ENCODE peak calls at places on chromosomes 7 and 10, in nine cellular contexts. One of them, this sample, is unnamed.

GRCh38 chr10:5477948-5478693 is 21.2 kb downstream of the CALML5 start:
- DNase-seq in CD8-positive, alpha-beta T cell: no peak
- DNase-seq in A549: no peak
- DNase-seq in tibial artery: no peak
- DNase-seq in coronary artery: peak; percentile 35
- DNase-seq in SK-N-SH: no peak
- DNase-seq in pancreas: no peak
- DNase-seq in mucosa of descending colon: no peak
- DNase-seq in CD4-positive, alpha-beta T cell: no peak
- DNase-seq in this sample: no peak

GRCh38 chr10:101693701-101694055 is 1.3 kb downstream of the FBXW4 start:
- DNase-seq in CD8-positive, alpha-beta T cell: no peak
- DNase-seq in A549: peak; percentile 47
- DNase-seq in tibial artery: no peak
- DNase-seq in coronary artery: no peak
- DNase-seq in SK-N-SH: peak; percentile 64
- DNase-seq in pancreas: no peak
- DNase-seq in mucosa of descending colon: no peak
- DNase-seq in CD4-positive, alpha-beta T cell: no peak
- DNase-seq in this sample: peak; percentile 15

GRCh38 chr10:86899670-86900276 is 57.6 kb downstream of the MMRN2 start:
- DNase-seq in CD8-positive, alpha-beta T cell: peak; percentile 31
- DNase-seq in A549: peak; percentile 59
- DNase-seq in tibial artery: peak; percentile 74
- DNase-seq in coronary artery: no peak
- DNase-seq in SK-N-SH: peak; percentile 60
- DNase-seq in pancreas: peak; percentile 57
- DNase-seq in mucosa of descending colon: no peak
- DNase-seq in CD4-positive, alpha-beta T cell: no peak
- DNase-seq in this sample: peak; percentile 25

GRCh38 chr7:5423272-5423843 is at the start of gene TNRC18:
- DNase-seq in CD8-positive, alpha-beta T cell: no peak
- DNase-seq in A549: peak; percentile 38
- DNase-seq in tibial artery: peak; percentile 79
- DNase-seq in coronary artery: peak; percentile 79
- DNase-seq in SK-N-SH: peak; percentile 76
- DNase-seq in pancreas: peak; percentile 44
- DNase-seq in mucosa of descending colon: no peak
- DNase-seq in CD4-positive, alpha-beta T cell: no peak
- DNase-seq in this sample: no peak

GRCh38 chr10:30984563-30985328 is 46.9 kb downstream of the ZNF438 start:
- DNase-seq in CD8-positive, alpha-beta T cell: no peak
- DNase-seq in A549: no peak
- DNase-seq in tibial artery: no peak
- DNase-seq in coronary artery: no peak
- DNase-seq in SK-N-SH: no peak
- DNase-seq in pancreas: no peak
- DNase-seq in mucosa of descending colon: no peak
- DNase-seq in CD4-positive, alpha-beta T cell: no peak
- DNase-seq in this sample: no peak

GRCh38 chr10:89360153-89360552 is 17.7 kb upstream of the IFIT1B start:
- DNase-seq in CD8-positive, alpha-beta T cell: no peak
- DNase-seq in A549: no peak
- DNase-seq in tibial artery: no peak
- DNase-seq in coronary artery: no peak
- DNase-seq in SK-N-SH: no peak
- DNase-seq in pancreas: no peak
- DNase-seq in mucosa of descending colon: no peak
- DNase-seq in CD4-positive, alpha-beta T cell: no peak
- DNase-seq in this sample: no peak

GRCh38 chr7:31079126-31079918 is 27.2 kb downstream of the ADCYAP1R1 start:
- DNase-seq in CD8-positive, alpha-beta T cell: no peak
- DNase-seq in A549: no peak
- DNase-seq in tibial artery: no peak
- DNase-seq in coronary artery: no peak
- DNase-seq in SK-N-SH: no peak
- DNase-seq in pancreas: no peak
- DNase-seq in mucosa of descending colon: no peak
- DNase-seq in CD4-positive, alpha-beta T cell: no peak
- DNase-seq in this sample: no peak

GRCh38 chr7:147524726-147525245 is 1065.8 kb upstream of the C7orf33 start:
- DNase-seq in CD8-positive, alpha-beta T cell: no peak
- DNase-seq in A549: no peak
- DNase-seq in tibial artery: no peak
- DNase-seq in coronary artery: no peak
- DNase-seq in SK-N-SH: no peak
- DNase-seq in pancreas: no peak
- DNase-seq in mucosa of descending colon: no peak
- DNase-seq in CD4-positive, alpha-beta T cell: no peak
- DNase-seq in this sample: no peak

GRCh38 chr7:134174797-134175261 is 47.7 kb downstream of the LRGUK start:
- DNase-seq in CD8-positive, alpha-beta T cell: no peak
- DNase-seq in A549: peak; percentile 94
- DNase-seq in tibial artery: no peak
- DNase-seq in coronary artery: no peak
- DNase-seq in SK-N-SH: no peak
- DNase-seq in pancreas: no peak
- DNase-seq in mucosa of descending colon: no peak
- DNase-seq in CD4-positive, alpha-beta T cell: no peak
- DNase-seq in this sample: no peak

DNA sequence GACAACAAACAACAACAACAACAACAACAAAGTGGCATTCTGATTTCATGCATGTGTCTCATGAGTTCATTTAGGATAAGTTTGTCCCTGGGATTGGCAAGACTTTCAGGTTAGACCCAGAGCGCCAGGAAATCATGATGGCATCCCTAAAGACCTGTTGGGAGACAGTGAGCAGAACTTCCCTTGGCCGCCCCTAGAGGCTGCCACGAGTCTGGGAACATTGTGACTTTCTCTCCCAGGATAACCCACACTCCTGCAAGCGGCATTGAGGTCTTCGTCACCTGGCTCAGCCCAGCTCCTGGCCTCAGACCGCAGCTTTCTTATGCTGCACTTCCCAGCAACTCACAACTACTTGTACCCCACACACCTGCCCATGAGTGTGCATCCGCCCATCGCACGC is 80.5 kb upstream of the RNF32 start:
- DNase-seq in CD8-positive, alpha-beta T cell: no peak
- DNase-seq in A549: peak; percentile 38
- DNase-seq in tibial artery: no peak
- DNase-seq in coronary artery: no peak
- DNase-seq in SK-N-SH: peak; percentile 48
- DNase-seq in pancreas: no peak
- DNase-seq in mucosa of descending colon: no peak
- DNase-seq in CD4-positive, alpha-beta T cell: no peak
- DNase-seq in this sample: no peak
- TF ChIP-seq CTCF in CD8-positive, alpha-beta T cell: no peak
- TF ChIP-seq CTCF in A549: peak; percentile 7
- TF ChIP-seq CTCF in tibial artery: no peak
- TF ChIP-seq CTCF in coronary artery: no peak
- TF ChIP-seq CTCF in SK-N-SH: peak; percentile 29
- TF ChIP-seq CTCF in pancreas: no peak
- TF ChIP-seq CTCF in mucosa of descending colon: no peak
- TF ChIP-seq CTCF in CD4-positive, alpha-beta T cell: no peak
- TF ChIP-seq CTCF in this sample: peak; percentile 42

DNA sequence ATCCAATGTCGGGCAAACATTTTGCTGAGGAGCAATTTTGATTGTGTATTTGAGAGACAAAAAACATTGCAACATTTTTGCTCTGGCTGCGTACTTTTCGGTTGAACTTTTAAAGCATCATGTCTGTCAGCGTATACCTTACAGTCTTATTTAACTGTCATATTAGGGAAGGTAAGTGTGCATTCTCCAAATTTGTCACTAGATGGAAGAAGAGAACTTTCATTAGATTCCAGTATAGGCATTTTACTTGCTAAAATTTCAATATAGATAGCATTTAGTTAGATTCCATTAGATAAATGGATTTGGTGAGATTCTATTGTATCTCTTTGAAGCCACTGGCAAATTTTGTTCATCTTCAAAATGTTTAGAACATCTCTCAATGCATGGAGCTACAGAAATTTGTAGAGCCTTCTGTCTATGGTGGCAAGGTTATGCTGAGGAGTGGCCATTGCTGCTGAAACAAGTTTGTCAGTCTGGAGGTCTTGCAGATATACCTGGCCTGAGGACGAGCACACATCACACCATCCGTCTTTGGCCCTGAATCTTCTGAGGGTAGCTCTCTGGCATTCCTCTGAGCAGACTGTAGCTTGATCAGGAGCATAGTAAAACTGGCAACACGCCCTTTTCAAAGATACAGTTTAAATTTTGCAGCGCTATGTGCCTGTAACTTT is 437.5 kb upstream of the MBL2 start:
- DNase-seq in CD8-positive, alpha-beta T cell: no peak
- DNase-seq in A549: no peak
- DNase-seq in tibial artery: no peak
- DNase-seq in coronary artery: no peak
- DNase-seq in SK-N-SH: peak; percentile 27
- DNase-seq in pancreas: no peak
- DNase-seq in mucosa of descending colon: no peak
- DNase-seq in CD4-positive, alpha-beta T cell: no peak
- DNase-seq in this sample: no peak
- TF ChIP-seq CTCF in CD8-positive, alpha-beta T cell: no peak
- TF ChIP-seq CTCF in A549: no peak
- TF ChIP-seq CTCF in tibial artery: no peak
- TF ChIP-seq CTCF in coronary artery: no peak
- TF ChIP-seq CTCF in SK-N-SH: peak; percentile 55
- TF ChIP-seq CTCF in pancreas: no peak
- TF ChIP-seq CTCF in mucosa of descending colon: peak; percentile 10
- TF ChIP-seq CTCF in CD4-positive, alpha-beta T cell: no peak
- TF ChIP-seq CTCF in this sample: peak; percentile 4

GRCh38 chr10:71761541-71762113 is 11.7 kb downstream of the VSIR start:
- DNase-seq in CD8-positive, alpha-beta T cell: no peak
- DNase-seq in A549: no peak
- DNase-seq in tibial artery: no peak
- DNase-seq in coronary artery: no peak
- DNase-seq in SK-N-SH: no peak
- DNase-seq in pancreas: no peak
- DNase-seq in mucosa of descending colon: peak; percentile 50
- DNase-seq in CD4-positive, alpha-beta T cell: no peak
- DNase-seq in this sample: no peak
- TF ChIP-seq CTCF in CD8-positive, alpha-beta T cell: no peak
- TF ChIP-seq CTCF in A549: no peak
- TF ChIP-seq CTCF in tibial artery: no peak
- TF ChIP-seq CTCF in coronary artery: no peak
- TF ChIP-seq CTCF in SK-N-SH: peak; percentile 19
- TF ChIP-seq CTCF in pancreas: no peak
- TF ChIP-seq CTCF in mucosa of descending colon: no peak
- TF ChIP-seq CTCF in CD4-positive, alpha-beta T cell: no peak
- TF ChIP-seq CTCF in this sample: peak; percentile 34

DNA sequence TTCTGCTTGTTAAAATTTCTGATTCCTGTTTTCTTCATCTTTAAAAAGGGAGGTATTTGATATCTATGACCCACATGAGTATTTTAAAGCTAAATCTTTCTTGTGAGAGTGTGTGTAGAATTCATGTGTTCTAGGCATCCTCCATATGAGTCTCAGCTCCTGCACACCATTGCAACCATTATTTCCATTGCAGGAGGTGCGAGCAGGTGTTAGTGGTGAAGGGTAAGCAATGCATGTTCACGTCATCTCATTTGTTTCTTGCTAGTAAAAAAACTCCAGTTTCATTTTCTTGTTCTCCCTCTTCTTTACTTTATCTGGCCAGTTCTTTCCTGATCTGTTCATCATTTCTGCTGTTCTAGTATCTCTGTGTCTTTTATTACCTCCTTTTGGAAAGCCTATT is 100.5 kb downstream of the ADRA2A start:
- DNase-seq in CD8-positive, alpha-beta T cell: no peak
- DNase-seq in A549: no peak
- DNase-seq in tibial artery: no peak
- DNase-seq in coronary artery: no peak
- DNase-seq in SK-N-SH: no peak
- DNase-seq in pancreas: no peak
- DNase-seq in mucosa of descending colon: no peak
- DNase-seq in CD4-positive, alpha-beta T cell: no peak
- DNase-seq in this sample: no peak
- TF ChIP-seq CTCF in CD8-positive, alpha-beta T cell: no peak
- TF ChIP-seq CTCF in A549: no peak
- TF ChIP-seq CTCF in tibial artery: no peak
- TF ChIP-seq CTCF in coronary artery: no peak
- TF ChIP-seq CTCF in SK-N-SH: no peak
- TF ChIP-seq CTCF in pancreas: no peak
- TF ChIP-seq CTCF in mucosa of descending colon: no peak
- TF ChIP-seq CTCF in CD4-positive, alpha-beta T cell: no peak
- TF ChIP-seq CTCF in this sample: no peak

GRCh38 chr7:151891182-151891581 is 14.3 kb upstream of the PRKAG2 start:
- DNase-seq in CD8-positive, alpha-beta T cell: no peak
- DNase-seq in A549: no peak
- DNase-seq in tibial artery: peak; percentile 13
- DNase-seq in coronary artery: no peak
- DNase-seq in SK-N-SH: peak; percentile 77
- DNase-seq in pancreas: no peak
- DNase-seq in mucosa of descending colon: no peak
- DNase-seq in CD4-positive, alpha-beta T cell: no peak
- DNase-seq in this sample: no peak
- TF ChIP-seq CTCF in CD8-positive, alpha-beta T cell: no peak
- TF ChIP-seq CTCF in A549: no peak
- TF ChIP-seq CTCF in tibial artery: no peak
- TF ChIP-seq CTCF in coronary artery: no peak
- TF ChIP-seq CTCF in SK-N-SH: no peak
- TF ChIP-seq CTCF in pancreas: no peak
- TF ChIP-seq CTCF in mucosa of descending colon: no peak
- TF ChIP-seq CTCF in CD4-positive, alpha-beta T cell: no peak
- TF ChIP-seq CTCF in this sample: no peak

GRCh38 chr10:69361303-69361614 is 55.5 kb downstream of the TACR2 start:
- DNase-seq in CD8-positive, alpha-beta T cell: no peak
- DNase-seq in A549: no peak
- DNase-seq in tibial artery: no peak
- DNase-seq in coronary artery: no peak
- DNase-seq in SK-N-SH: no peak
- DNase-seq in pancreas: peak; percentile 88
- DNase-seq in mucosa of descending colon: no peak
- DNase-seq in CD4-positive, alpha-beta T cell: no peak
- DNase-seq in this sample: no peak

GRCh38 chr10:69362471-69362954 is 54.2 kb downstream of the TACR2 start:
- DNase-seq in CD8-positive, alpha-beta T cell: no peak
- DNase-seq in A549: no peak
- DNase-seq in tibial artery: peak; percentile 94
- DNase-seq in coronary artery: peak; percentile 94
- DNase-seq in SK-N-SH: peak; percentile 44
- DNase-seq in pancreas: no peak
- DNase-seq in mucosa of descending colon: no peak
- DNase-seq in CD4-positive, alpha-beta T cell: peak; percentile 35
- DNase-seq in this sample: no peak

GRCh38 chr10:69367469-69367868 is 49.2 kb downstream of the TACR2 start:
- DNase-seq in CD8-positive, alpha-beta T cell: no peak
- DNase-seq in A549: no peak
- DNase-seq in tibial artery: no peak
- DNase-seq in coronary artery: no peak
- DNase-seq in SK-N-SH: no peak
- DNase-seq in pancreas: no peak
- DNase-seq in mucosa of descending colon: no peak
- DNase-seq in CD4-positive, alpha-beta T cell: no peak
- DNase-seq in this sample: no peak

GRCh38 chr10:69363666-69364065 is 53.1 kb downstream of the TACR2 start:
- DNase-seq in CD8-positive, alpha-beta T cell: no peak
- DNase-seq in A549: no peak
- DNase-seq in tibial artery: no peak
- DNase-seq in coronary artery: no peak
- DNase-seq in SK-N-SH: no peak
- DNase-seq in pancreas: no peak
- DNase-seq in mucosa of descending colon: no peak
- DNase-seq in CD4-positive, alpha-beta T cell: no peak
- DNase-seq in this sample: no peak

GRCh38 chr10:69364232-69364631 is 52.5 kb downstream of the TACR2 start:
- DNase-seq in CD8-positive, alpha-beta T cell: no peak
- DNase-seq in A549: no peak
- DNase-seq in tibial artery: no peak
- DNase-seq in coronary artery: no peak
- DNase-seq in SK-N-SH: no peak
- DNase-seq in pancreas: no peak
- DNase-seq in mucosa of descending colon: no peak
- DNase-seq in CD4-positive, alpha-beta T cell: no peak
- DNase-seq in this sample: no peak
- TF ChIP-seq CTCF in CD8-positive, alpha-beta T cell: no peak
- TF ChIP-seq CTCF in A549: no peak
- TF ChIP-seq CTCF in tibial artery: no peak
- TF ChIP-seq CTCF in coronary artery: no peak
- TF ChIP-seq CTCF in SK-N-SH: no peak
- TF ChIP-seq CTCF in pancreas: no peak
- TF ChIP-seq CTCF in mucosa of descending colon: no peak
- TF ChIP-seq CTCF in CD4-positive, alpha-beta T cell: no peak
- TF ChIP-seq CTCF in this sample: no peak

This sample was measured in GM12864.